ENCODE peak calls at places on chromosomes 16 and 17, in eight cellular contexts. C is stimulated activated effector memory CD8-positive, alpha-beta T cell treated with anti-CD3 and anti-CD28 coated beads, Interleukin-12 subunit alpha, Interleukin-12 subunit beta, amount 100 ng/mL, for 72 hours; Y is smooth muscle cell of the brain vasculature; V is neural crest cell; S is M059J; B is HTR-8/SVneo; E is HEK293T; A is GM03348. T is an unnamed sample.
A peak's percentile ranks its signal among the peaks of the same experiment; 100 is the strongest.

GRCh38 chr17:71679832-71680231 is 441.0 kb upstream of the SOX9 start:
- DNase-seq in V (no peak), S (no peak), C (no peak), Y (no peak), A (no peak), E (no peak), B (no peak), T (no peak)

GRCh38 chr17:45246861-45247428 is 14.9 kb downstream of the SPATA32 start:
- DNase-seq in V (peak; percentile 65), B (no peak), Y (no peak), E (peak; percentile 72), A (peak; percentile 45), C (no peak), S (no peak), T (no peak)

GRCh38 chr17:357634-358033 is 5.0 kb upstream of the RPH3AL start:
- DNase-seq in C (no peak), A (no peak), B (no peak), V (no peak), E (no peak), S (no peak), Y (no peak), T (no peak)

GRCh38 chr16:19882641-19883040 is 2.0 kb downstream of the GPRC5B start:
- DNase-seq in Y (no peak), A (no peak), B (no peak), V (no peak), C (no peak), E (no peak), S (no peak), T (no peak)

GRCh38 chr17:15273141-15273793 is 8.1 kb upstream of the PMP22 start:
- DNase-seq in A (peak; percentile 84), Y (peak; percentile 84), E (no peak), V (no peak), B (peak; percentile 78), S (peak; percentile 95), C (no peak), T (peak; percentile 43)

GRCh38 chr16:11253009-11253994 is 2.7 kb downstream of the SOCS1 start:
- DNase-seq in C (peak; percentile 85), E (no peak), B (no peak), S (peak; percentile 43), A (no peak), Y (no peak), V (no peak), T (no peak)

GRCh38 chr16:10688291-10688690 is 6.4 kb downstream of the TEKT5 start:
- DNase-seq in Y (no peak), A (no peak), B (no peak), S (no peak), C (no peak), E (no peak), V (no peak), T (no peak)

GRCh38 chr16:20849587-20850390 is 43.5 kb downstream of the REXO5 start:
- DNase-seq in V (peak; percentile 81), Y (peak; percentile 57), A (peak; percentile 64), B (peak; percentile 36), E (peak; percentile 64), C (peak; percentile 81), S (peak; percentile 58), T (peak; percentile 66)

GRCh38 chr17:67528751-67529436 is 151.8 kb downstream of the PITPNC1 start:
- DNase-seq in C (no peak), Y (peak; percentile 17), S (peak; percentile 83), V (peak; percentile 59), B (peak; percentile 90), A (peak; percentile 95), E (peak; percentile 36), T (peak; percentile 16)

GRCh38 chr17:78343433-78344201 is 16.3 kb downstream of the SOCS3 start:
- DNase-seq in V (no peak), Y (no peak), B (no peak), A (no peak), S (peak; percentile 31), C (peak; percentile 74), E (no peak), T (no peak)

GRCh38 chr17:64736804-64737492 is 74.8 kb upstream of the SMURF2 start:
- DNase-seq in S (no peak), V (peak; percentile 14), A (no peak), B (no peak), E (peak; percentile 34), C (peak; percentile 71), Y (no peak), T (peak; percentile 23)

GRCh38 chr17:15966183-15966878 is 21.4 kb downstream of the ADORA2B start:
- DNase-seq in E (no peak), S (no peak), V (no peak), C (no peak), B (no peak), Y (no peak), A (no peak), T (no peak)

GRCh38 chr17:78450696-78451344 is 72.4 kb downstream of the PGS1 start:
- DNase-seq in S (no peak), A (no peak), Y (no peak), C (no peak), E (no peak), V (no peak), B (no peak), T (no peak)

GRCh38 chr16:21239646-21240045 is 6.1 kb downstream of the ANKS4B start:
- DNase-seq in B (no peak), Y (no peak), S (no peak), C (no peak), V (no peak), A (no peak), E (no peak), T (no peak)

GRCh38 chr17:48718162-48718780 is 4.0 kb downstream of the PRAC1 start:
- DNase-seq in C (no peak), B (no peak), Y (no peak), A (no peak), V (no peak), S (no peak), E (no peak), T (no peak)

GRCh38 chr17:64107517-64108235 is 22.3 kb downstream of the ERN1 start:
- DNase-seq in A (no peak), E (no peak), Y (no peak), C (no peak), V (no peak), S (no peak), B (no peak), T (no peak)

GRCh38 chr16:10932959-10933710 is 9.1 kb downstream of the DEXI start:
- DNase-seq in Y (no peak), E (no peak), C (no peak), A (no peak), V (no peak), B (no peak), S (no peak), T (no peak)

GRCh38 chr16:50167603-50168002 is 14.5 kb downstream of the TENT4B start:
- DNase-seq in E (no peak), Y (no peak), A (no peak), S (no peak), B (no peak), V (no peak), C (no peak), T (no peak)

GRCh38 chr16:73033271-73033998 is 14.5 kb downstream of the ZFHX3 start:
- DNase-seq in S (no peak), Y (no peak), B (peak; percentile 30), A (no peak), C (no peak), V (peak; percentile 66), E (no peak), T (no peak)

GRCh38 chr16:89545044-89545830 is 15.2 kb upstream of the RPL13 start:
- DNase-seq in V (no peak), Y (no peak), E (no peak), A (no peak), B (no peak), S (no peak), C (no peak), T (no peak)

GRCh38 chr17:83037084-83037950 is 42.1 kb upstream of the METRNL start:
- DNase-seq in Y (no peak), B (no peak), S (no peak), C (peak; percentile 36), E (no peak), A (no peak), V (no peak), T (no peak)

GRCh38 chr16:749010-749409 is 8.2 kb upstream of the CIAO3 start:
- DNase-seq in E (no peak), A (peak; percentile 89), C (no peak), B (no peak), S (peak; percentile 42), V (no peak), Y (no peak), T (no peak)

GRCh38 chr16:72818286-72818845 is 229.6 kb downstream of the ZFHX3 start:
- DNase-seq in S (no peak), Y (peak; percentile 10), B (no peak), E (no peak), C (no peak), V (no peak), A (no peak), T (no peak)

GRCh38 chr16:19672378-19672777 is 45.6 kb downstream of the KNOP1 start:
- DNase-seq in S (no peak), V (no peak), E (no peak), B (no peak), A (no peak), C (no peak), Y (no peak), T (no peak)

GRCh38 chr17:46003907-46004748 is 5.1 kb downstream of the STH start:
- DNase-seq in A (peak; percentile 38), C (no peak), S (peak; percentile 27), E (no peak), V (no peak), Y (no peak), B (no peak), T (no peak)

GRCh38 chr16:81931927-81932326 is 79.3 kb downstream of the SDR42E1 start:
- DNase-seq in E (no peak), S (no peak), V (no peak), C (no peak), Y (no peak), B (no peak), A (no peak), T (no peak)

GRCh38 chr17:38595892-38596291 is 9.9 kb downstream of the SRCIN1 start:
- DNase-seq in S (no peak), E (no peak), A (no peak), C (no peak), B (no peak), Y (no peak), V (no peak), T (no peak)

GRCh38 chr17:82931696-82932060 is 91.9 kb upstream of the ZNF750 start:
- DNase-seq in E (no peak), V (no peak), S (no peak), B (no peak), Y (peak; percentile 43), A (peak; percentile 92), C (no peak), T (no peak)

GRCh38 chr16:54297154-54297553 is 10.6 kb upstream of the IRX3 start:
- DNase-seq in V (no peak), S (no peak), Y (no peak), B (no peak), C (no peak), E (no peak), A (no peak), T (no peak)

GRCh38 chr16:19168173-19169080 is at the start of gene SYT17:
- DNase-seq in Y (no peak), V (peak; percentile 34), S (no peak), A (peak; percentile 26), E (peak; percentile 61), C (no peak), B (peak; percentile 28), T (no peak)

GRCh38 chr16:23914935-23915549 is 79.3 kb downstream of the PRKCB start:
- DNase-seq in A (no peak), B (no peak), Y (no peak), V (no peak), S (no peak), C (peak; percentile 38), E (no peak), T (no peak)

GRCh38 chr16:81431554-81432353 is 12.9 kb upstream of the CMIP start:
- DNase-seq in C (no peak), V (no peak), A (peak; percentile 58), Y (no peak), B (no peak), S (peak; percentile 89), E (no peak), T (no peak)

GRCh38 chr16:89870440-89870839 is 3.0 kb upstream of the TCF25 start:
- DNase-seq in A (no peak), V (no peak), S (no peak), B (no peak), E (no peak), C (no peak), Y (no peak), T (no peak)

GRCh38 chr17:19759934-19760530 is 11.9 kb upstream of the ALDH3A1 start:
- DNase-seq in B (no peak), V (no peak), Y (no peak), A (no peak), C (no peak), E (no peak), S (no peak), T (no peak)

T was measured in NCI-H460.